ENCODE peak calls at places on chromosomes 1 and 21, in four cellular contexts. G is heart left ventricle, V is AG04450, J is kidney epithelial cell. T is an unnamed sample.

GRCh38 chr1:199157494-199157893 is 518.7 kb downstream of the PTPRC start:
- DNase-seq in G (no peak), V (no peak), J (peak; percentile 81), T (peak; percentile 40)

GRCh38 chr1:54479251-54479650 is 68.8 kb upstream of the ACOT11 start:
- DNase-seq in G (no peak), V (no peak), J (no peak), T (no peak)

GRCh38 chr1:62508187-62508758 is 71.4 kb downstream of the USP1 start:
- DNase-seq in G (no peak), V (peak; percentile 11), J (peak; percentile 16), T (peak; percentile 24)

GRCh38 chr1:244239261-244239770 is 188.2 kb downstream of the ZBTB18 start:
- DNase-seq in G (no peak), V (no peak), J (no peak), T (no peak)

GRCh38 chr1:230109871-230110667 is 43.0 kb downstream of the GALNT2 start:
- DNase-seq in G (no peak), V (no peak), J (no peak), T (no peak)

GRCh38 chr1:44405804-44406743 is 1.0 kb downstream of the RNF220 start:
- DNase-seq in G (peak; percentile 61), V (no peak), J (no peak), T (no peak)

GRCh38 chr1:38482080-38482826 is 377.3 kb downstream of the RRAGC start:
- DNase-seq in G (no peak), V (no peak), J (no peak), T (no peak)

GRCh38 chr1:43267291-43267805 is 2.4 kb upstream of the TMEM125 start:
- DNase-seq in G (no peak), V (peak; percentile 62), J (no peak), T (peak; percentile 8)

GRCh38 chr1:22204989-22205913 is 62.4 kb upstream of the WNT4 start:
- DNase-seq in G (no peak), V (no peak), J (no peak), T (no peak)

GRCh38 chr1:154971341-154971998 is 923 bp upstream of the SHC1 start:
- DNase-seq in G (no peak), V (no peak), J (no peak), T (no peak)

GRCh38 chr1:1310476-1311053 is 2.2 kb downstream of the PUSL1 start:
- DNase-seq in G (no peak), V (no peak), J (no peak), T (no peak)
- H3K4me3 ChIP-seq in G (no peak overlapping the region), V (no peak overlapping the region), J (no peak overlapping the region), T (no peak overlapping the region)

GRCh38 chr21:32581732-32582131 is 3.6 kb downstream of the TCP10L start:
- DNase-seq in G (no peak), V (no peak), J (no peak), T (no peak)

GRCh38 chr21:32580949-32581348 is 4.4 kb downstream of the TCP10L start:
- DNase-seq in G (no peak), V (no peak), J (no peak), T (no peak)

GRCh38 chr21:32574946-32575925 is 10.1 kb downstream of the TCP10L start:
- DNase-seq in G (no peak), V (no peak), J (no peak), T (no peak)

GRCh38 chr21:32576011-32576410 is 9.3 kb downstream of the TCP10L start:
- DNase-seq in G (no peak), V (no peak), J (no peak), T (no peak)

GRCh38 chr21:32578107-32578691 is 7.1 kb downstream of the TCP10L start:
- DNase-seq in G (no peak), V (no peak), J (no peak), T (no peak)
- TF ChIP-seq CTCF in G (no peak), V (peak; percentile 47), J (peak; percentile 38), T (peak; percentile 47)

GRCh38 chr1:162022626-162023025 is 1.0 kb downstream of the OLFML2B start:
- DNase-seq in G (no peak), V (no peak), J (no peak), T (no peak)
- H3K4me3 ChIP-seq in G (peak overlapping the region; percentile 72), V (no peak overlapping the region), J (no peak overlapping the region), T (peak overlapping the region; percentile 66)

GRCh38 chr1:103948526-103948925 is 198.8 kb downstream of the AMY1C start:
- DNase-seq in G (no peak), V (no peak), J (no peak), T (no peak)
- TF ChIP-seq CTCF in G (no peak), V (peak; percentile 7), J (no peak), T (no peak)

DNA sequence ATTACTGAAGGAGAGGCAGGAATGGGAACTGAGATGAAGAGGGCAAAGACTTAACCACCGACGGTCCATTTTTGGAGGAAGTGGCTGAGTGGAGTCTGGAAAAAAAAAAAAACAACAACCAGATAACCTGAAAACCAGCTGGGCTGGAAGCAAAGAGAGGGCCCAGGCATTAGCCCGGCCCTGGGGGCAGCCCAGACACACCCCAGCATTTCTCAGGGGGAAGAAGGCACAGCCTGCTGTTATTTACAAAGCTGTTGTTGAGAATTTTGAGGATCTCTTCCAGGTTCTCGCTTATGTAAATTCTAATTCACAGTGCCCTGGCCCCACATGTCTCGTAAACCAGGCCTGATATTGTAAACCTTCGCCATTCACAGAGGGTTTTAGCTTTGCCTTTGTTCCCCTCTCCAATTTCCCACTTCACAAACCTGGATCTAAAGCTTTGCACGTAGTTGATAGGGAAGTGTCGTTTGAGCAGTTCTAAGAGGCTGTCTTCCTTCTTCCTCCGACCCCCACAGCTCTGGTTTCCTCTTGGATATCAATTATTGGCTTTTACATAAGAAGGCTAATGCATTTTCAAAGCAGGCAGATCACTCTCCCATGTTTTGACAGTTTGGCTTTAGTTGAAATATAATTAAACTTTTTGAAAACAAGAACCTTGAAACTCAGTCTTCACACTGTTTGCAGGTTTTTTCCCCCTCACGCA is 161.8 kb upstream of the IRF2BP2 start:
- DNase-seq in G (no peak), V (no peak), J (no peak), T (no peak)
- H3K4me3 ChIP-seq in G (no peak overlapping the region), V (no peak overlapping the region), J (no peak overlapping the region), T (no peak overlapping the region)